ENCODE peak calls at places on chromosomes 4 and X, in seven cellular contexts. One of them, this sample, is unnamed.

GRCh38 chr4:138981930-138982390 is 33.6 kb upstream of the NOCT start:
- DNase-seq in neuronal stem cell: no peak
- DNase-seq in H9: peak; percentile 31
- DNase-seq in trophoblast cell: peak; percentile 77
- DNase-seq in mesendoderm: peak; percentile 72
- DNase-seq in IMR-90: peak; percentile 74
- DNase-seq in mesenchymal stem cell: peak; percentile 95
- DNase-seq in this sample: no peak

GRCh38 chr4:79225360-79225759 is 100.5 kb downstream of the NAA11 start:
- DNase-seq in trophoblast cell: no peak
- DNase-seq in H9: no peak
- DNase-seq in neuronal stem cell: no peak
- DNase-seq in mesenchymal stem cell: no peak
- DNase-seq in mesendoderm: no peak
- DNase-seq in IMR-90: no peak
- DNase-seq in this sample: no peak

GRCh38 chr4:127846061-127846460 is 34.6 kb upstream of the PLK4 start:
- DNase-seq in trophoblast cell: no peak
- DNase-seq in mesendoderm: peak; percentile 95
- DNase-seq in IMR-90: no peak
- DNase-seq in H9: no peak
- DNase-seq in neuronal stem cell: no peak
- DNase-seq in mesenchymal stem cell: no peak
- DNase-seq in this sample: no peak

GRCh38 chrX:584572-584971 is 46.0 kb upstream of the SHOX start:
- DNase-seq in H9: no peak
- DNase-seq in IMR-90: no peak
- DNase-seq in mesendoderm: no peak
- DNase-seq in mesenchymal stem cell: no peak
- DNase-seq in neuronal stem cell: no peak
- DNase-seq in trophoblast cell: no peak
- DNase-seq in this sample: no peak

GRCh38 chr4:184300816-184301215 is 83.1 kb upstream of the ENPP6 start:
- DNase-seq in H9: no peak
- DNase-seq in neuronal stem cell: no peak
- DNase-seq in IMR-90: no peak
- DNase-seq in trophoblast cell: no peak
- DNase-seq in mesendoderm: no peak
- DNase-seq in mesenchymal stem cell: no peak
- DNase-seq in this sample: no peak

GRCh38 chrX:139851730-139852129 is 81.1 kb downstream of the ATP11C start:
- DNase-seq in H9: no peak
- DNase-seq in trophoblast cell: no peak
- DNase-seq in mesenchymal stem cell: no peak
- DNase-seq in neuronal stem cell: no peak
- DNase-seq in IMR-90: peak; percentile 76
- DNase-seq in mesendoderm: no peak
- DNase-seq in this sample: no peak

GRCh38 chr4:82851902-82852750 is 38.8 kb downstream of the SEC31A start:
- DNase-seq in IMR-90: peak; percentile 49
- DNase-seq in neuronal stem cell: peak; percentile 12
- DNase-seq in mesendoderm: peak; percentile 59
- DNase-seq in trophoblast cell: no peak
- DNase-seq in H9: no peak
- DNase-seq in mesenchymal stem cell: peak; percentile 67
- DNase-seq in this sample: no peak

GRCh38 chr4:139509727-139510410 is 46.1 kb downstream of the SETD7 start:
- DNase-seq in neuronal stem cell: no peak
- DNase-seq in mesenchymal stem cell: no peak
- DNase-seq in IMR-90: no peak
- DNase-seq in H9: peak; percentile 66
- DNase-seq in trophoblast cell: no peak
- DNase-seq in mesendoderm: peak; percentile 68
- DNase-seq in this sample: no peak

GRCh38 chr4:1554876-1555265 is 129.2 kb downstream of the FAM53A start:
- DNase-seq in IMR-90: no peak
- DNase-seq in neuronal stem cell: no peak
- DNase-seq in H9: no peak
- DNase-seq in mesenchymal stem cell: no peak
- DNase-seq in mesendoderm: no peak
- DNase-seq in trophoblast cell: no peak
- DNase-seq in this sample: no peak
- H4K8ac ChIP-seq in IMR-90: no peak overlapping the region
- H4K8ac ChIP-seq in neuronal stem cell: no peak overlapping the region
- H4K8ac ChIP-seq in H9: no peak overlapping the region
- H4K8ac ChIP-seq in mesenchymal stem cell: no peak overlapping the region
- H4K8ac ChIP-seq in mesendoderm: no peak overlapping the region
- H4K8ac ChIP-seq in trophoblast cell: no peak overlapping the region
- H4K8ac ChIP-seq in this sample: peak overlapping the region; percentile 68

DNA sequence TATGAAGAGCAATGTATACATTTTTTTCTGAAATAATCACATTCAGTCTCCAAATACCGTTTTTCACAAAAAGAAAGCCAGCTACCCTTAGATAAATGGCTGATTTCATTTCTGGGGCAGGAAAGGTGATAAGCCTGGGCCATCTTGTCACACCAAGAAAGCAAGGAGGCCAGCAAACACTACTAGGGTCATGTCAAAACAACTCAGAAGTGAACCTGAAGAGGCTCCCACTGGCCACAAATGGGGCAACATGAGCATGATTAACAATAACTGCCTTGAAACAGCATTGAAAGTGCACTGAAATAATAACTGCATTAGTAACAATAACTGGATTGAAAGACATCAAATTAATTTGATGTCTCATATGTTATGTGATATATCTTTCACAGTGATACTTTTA is 39.3 kb downstream of the SH3KBP1 start:
- DNase-seq in mesendoderm: no peak
- DNase-seq in IMR-90: no peak
- DNase-seq in mesenchymal stem cell: no peak
- DNase-seq in trophoblast cell: no peak
- DNase-seq in neuronal stem cell: no peak
- DNase-seq in H9: no peak
- DNase-seq in this sample: no peak
- H4K8ac ChIP-seq in mesendoderm: no peak overlapping the region
- H4K8ac ChIP-seq in IMR-90: no peak overlapping the region
- H4K8ac ChIP-seq in mesenchymal stem cell: no peak overlapping the region
- H4K8ac ChIP-seq in trophoblast cell: peak overlapping the region; percentile 47
- H4K8ac ChIP-seq in neuronal stem cell: no peak overlapping the region
- H4K8ac ChIP-seq in H9: no peak overlapping the region
- H4K8ac ChIP-seq in this sample: no peak overlapping the region

GRCh38 chr4:67020079-67020807 is 525.1 kb downstream of the CENPC start:
- DNase-seq in trophoblast cell: no peak
- DNase-seq in neuronal stem cell: no peak
- DNase-seq in H9: no peak
- DNase-seq in mesenchymal stem cell: peak; percentile 34
- DNase-seq in IMR-90: no peak
- DNase-seq in mesendoderm: peak; percentile 38
- DNase-seq in this sample: no peak
- H4K8ac ChIP-seq in trophoblast cell: no peak overlapping the region
- H4K8ac ChIP-seq in neuronal stem cell: no peak overlapping the region
- H4K8ac ChIP-seq in H9: no peak overlapping the region
- H4K8ac ChIP-seq in mesenchymal stem cell: no peak overlapping the region
- H4K8ac ChIP-seq in IMR-90: no peak overlapping the region
- H4K8ac ChIP-seq in mesendoderm: no peak overlapping the region
- H4K8ac ChIP-seq in this sample: no peak overlapping the region

GRCh38 chrX:133246921-133247320 is 28.8 kb upstream of the TFDP3 start:
- DNase-seq in trophoblast cell: no peak
- DNase-seq in H9: no peak
- DNase-seq in neuronal stem cell: no peak
- DNase-seq in mesenchymal stem cell: no peak
- DNase-seq in IMR-90: no peak
- DNase-seq in mesendoderm: no peak
- DNase-seq in this sample: no peak
- H4K8ac ChIP-seq in trophoblast cell: no peak overlapping the region
- H4K8ac ChIP-seq in H9: no peak overlapping the region
- H4K8ac ChIP-seq in neuronal stem cell: no peak overlapping the region
- H4K8ac ChIP-seq in mesenchymal stem cell: no peak overlapping the region
- H4K8ac ChIP-seq in IMR-90: no peak overlapping the region
- H4K8ac ChIP-seq in mesendoderm: no peak overlapping the region
- H4K8ac ChIP-seq in this sample: no peak overlapping the region

GRCh38 chrX:2485460-2485753 is 15.4 kb downstream of the DHRSX start:
- DNase-seq in mesenchymal stem cell: no peak
- DNase-seq in IMR-90: peak; percentile 14
- DNase-seq in H9: no peak
- DNase-seq in mesendoderm: no peak
- DNase-seq in neuronal stem cell: no peak
- DNase-seq in trophoblast cell: no peak
- DNase-seq in this sample: no peak

GRCh38 chrX:2485789-2486345 is 14.9 kb downstream of the DHRSX start:
- DNase-seq in neuronal stem cell: no peak
- DNase-seq in trophoblast cell: no peak
- DNase-seq in H9: no peak
- DNase-seq in IMR-90: no peak
- DNase-seq in mesendoderm: no peak
- DNase-seq in mesenchymal stem cell: no peak
- DNase-seq in this sample: no peak

GRCh38 chrX:2483398-2483797 is 17.4 kb downstream of the DHRSX start:
- DNase-seq in IMR-90: no peak
- DNase-seq in H9: no peak
- DNase-seq in trophoblast cell: no peak
- DNase-seq in mesendoderm: no peak
- DNase-seq in mesenchymal stem cell: no peak
- DNase-seq in neuronal stem cell: no peak
- DNase-seq in this sample: no peak

GRCh38 chrX:2484232-2484631 is 16.5 kb downstream of the DHRSX start:
- DNase-seq in H9: no peak
- DNase-seq in mesendoderm: no peak
- DNase-seq in trophoblast cell: no peak
- DNase-seq in mesenchymal stem cell: no peak
- DNase-seq in neuronal stem cell: no peak
- DNase-seq in IMR-90: no peak
- DNase-seq in this sample: no peak

DNA sequence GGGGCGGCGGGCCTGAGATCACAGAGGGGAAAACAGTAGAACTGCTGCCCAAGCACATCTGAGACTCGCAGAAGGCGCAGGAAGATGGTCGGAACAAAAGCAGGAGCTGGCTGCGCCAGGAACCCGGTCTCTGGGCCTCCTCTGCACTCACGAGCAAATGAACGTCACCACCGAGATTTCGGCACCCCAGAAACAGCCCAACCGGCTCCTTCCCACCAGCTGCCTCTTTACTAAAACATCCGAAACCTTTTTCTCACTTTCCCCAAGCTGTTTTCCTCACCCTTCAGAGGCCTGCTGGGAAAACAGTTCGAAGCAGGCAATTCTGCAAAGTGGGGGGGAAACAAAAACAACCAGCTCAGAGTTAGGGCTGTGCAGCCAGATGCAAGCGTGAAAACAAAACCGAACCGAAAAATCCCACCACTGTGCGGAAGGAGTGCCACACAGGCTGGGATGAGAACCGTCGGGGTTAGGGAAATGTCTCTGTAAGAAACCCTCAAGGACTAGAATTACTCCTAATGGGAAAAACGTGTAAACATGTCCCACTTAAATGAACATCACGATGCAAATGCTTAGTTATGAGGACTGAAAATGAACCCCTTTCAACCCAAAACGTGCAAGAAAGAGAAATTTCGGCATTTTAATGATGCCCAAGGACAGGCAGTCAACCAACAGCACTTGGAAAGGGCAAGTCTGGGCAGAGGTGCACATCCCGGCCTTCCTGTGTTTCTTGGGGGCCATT is 15.9 kb downstream of the DHRSX start:
- DNase-seq in H9: no peak
- DNase-seq in trophoblast cell: no peak
- DNase-seq in mesendoderm: peak; percentile 49
- DNase-seq in neuronal stem cell: no peak
- DNase-seq in mesenchymal stem cell: no peak
- DNase-seq in IMR-90: peak; percentile 54
- DNase-seq in this sample: no peak
- H4K8ac ChIP-seq in H9: no peak overlapping the region
- H4K8ac ChIP-seq in trophoblast cell: no peak overlapping the region
- H4K8ac ChIP-seq in mesendoderm: no peak overlapping the region
- H4K8ac ChIP-seq in neuronal stem cell: no peak overlapping the region
- H4K8ac ChIP-seq in mesenchymal stem cell: no peak overlapping the region
- H4K8ac ChIP-seq in IMR-90: peak overlapping the region; percentile 88
- H4K8ac ChIP-seq in this sample: peak overlapping the region; percentile 16

DNA sequence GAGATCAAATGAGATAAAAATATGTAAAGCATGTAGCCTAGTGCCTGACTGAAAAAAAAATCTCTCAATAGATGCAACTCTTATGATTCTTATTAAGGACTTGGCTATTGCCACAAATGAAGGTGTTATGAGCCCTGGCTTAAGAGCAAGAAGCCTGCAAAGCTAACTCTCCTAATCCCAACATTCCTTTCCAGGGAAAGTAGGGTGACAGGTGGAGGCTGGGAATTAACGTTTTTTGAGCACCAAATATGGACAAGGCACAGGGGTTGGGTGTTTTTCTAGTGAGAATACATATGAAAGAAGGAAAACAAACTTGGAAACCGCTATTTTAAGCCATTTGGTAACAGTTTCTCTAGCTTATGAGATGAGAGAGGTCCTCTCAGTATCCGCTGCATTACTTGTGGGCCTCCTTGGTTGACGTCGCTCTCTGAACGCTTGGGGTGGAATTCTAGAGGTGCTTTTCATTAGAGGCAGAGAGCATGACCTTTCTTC is 2.4 kb downstream of the RHOH start:
- DNase-seq in mesendoderm: no peak
- DNase-seq in IMR-90: no peak
- DNase-seq in H9: no peak
- DNase-seq in mesenchymal stem cell: no peak
- DNase-seq in trophoblast cell: no peak
- DNase-seq in neuronal stem cell: no peak
- DNase-seq in this sample: no peak
- H4K8ac ChIP-seq in mesendoderm: no peak overlapping the region
- H4K8ac ChIP-seq in IMR-90: no peak overlapping the region
- H4K8ac ChIP-seq in H9: no peak overlapping the region
- H4K8ac ChIP-seq in mesenchymal stem cell: no peak overlapping the region
- H4K8ac ChIP-seq in trophoblast cell: no peak overlapping the region
- H4K8ac ChIP-seq in neuronal stem cell: no peak overlapping the region
- H4K8ac ChIP-seq in this sample: no peak overlapping the region

GRCh38 chrX:129116651-129117050 is 406.6 kb downstream of the SMARCA1 start:
- DNase-seq in H9: no peak
- DNase-seq in mesenchymal stem cell: no peak
- DNase-seq in mesendoderm: no peak
- DNase-seq in trophoblast cell: no peak
- DNase-seq in neuronal stem cell: no peak
- DNase-seq in IMR-90: no peak
- DNase-seq in this sample: no peak
- H4K8ac ChIP-seq in H9: no peak overlapping the region
- H4K8ac ChIP-seq in mesenchymal stem cell: no peak overlapping the region
- H4K8ac ChIP-seq in mesendoderm: no peak overlapping the region
- H4K8ac ChIP-seq in trophoblast cell: no peak overlapping the region
- H4K8ac ChIP-seq in neuronal stem cell: no peak overlapping the region
- H4K8ac ChIP-seq in IMR-90: no peak overlapping the region
- H4K8ac ChIP-seq in this sample: no peak overlapping the region

DNA sequence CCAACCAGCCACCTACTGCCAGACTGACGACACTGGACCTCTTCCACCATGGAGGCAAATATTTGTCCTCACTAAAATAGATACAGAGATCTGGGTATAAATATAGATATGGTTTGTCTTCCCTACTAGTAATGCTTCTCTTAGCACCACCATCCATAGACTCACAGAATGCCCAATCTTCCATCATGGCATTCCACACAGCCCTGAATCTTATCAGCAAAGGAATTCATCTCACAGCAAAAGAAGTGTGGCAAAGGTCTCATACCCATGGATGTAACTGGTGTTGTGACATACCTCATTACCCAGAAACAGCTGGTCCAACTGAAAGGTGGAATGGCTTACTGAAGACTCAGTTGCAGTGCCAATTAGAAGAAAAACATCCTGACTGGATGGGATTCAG is 47.2 kb upstream of the HS6ST2 start:
- DNase-seq in H9: no peak
- DNase-seq in mesendoderm: no peak
- DNase-seq in mesenchymal stem cell: no peak
- DNase-seq in IMR-90: no peak
- DNase-seq in neuronal stem cell: no peak
- DNase-seq in trophoblast cell: peak; percentile 57
- DNase-seq in this sample: no peak
- H4K8ac ChIP-seq in H9: no peak overlapping the region
- H4K8ac ChIP-seq in mesendoderm: no peak overlapping the region
- H4K8ac ChIP-seq in mesenchymal stem cell: no peak overlapping the region
- H4K8ac ChIP-seq in IMR-90: no peak overlapping the region
- H4K8ac ChIP-seq in neuronal stem cell: no peak overlapping the region
- H4K8ac ChIP-seq in trophoblast cell: no peak overlapping the region
- H4K8ac ChIP-seq in this sample: no peak overlapping the region

This sample was measured in H1.